ENCODE peak calls at places on chromosomes 13 and 19, in ten cellular contexts. D is mesendoderm; O is A549; Z is endodermal cell; W is GM23338; I is tibial artery; U is CD4-positive, CD25-positive, alpha-beta regulatory T cell; S is prostate gland; L is fibroblast of lung; X is uterus. K is an unnamed sample.
A peak's percentile ranks its signal among the peaks of the same experiment; 100 is the strongest.

GRCh38 chr13:71865858-71866172 is 1.2 kb downstream of the DACH1 start:
- DNase-seq in D (peak; percentile 32), O (no peak), Z (no peak), W (peak; percentile 14), I (no peak), U (no peak), S (no peak), L (peak; percentile 20), X (peak; percentile 12), K (peak; percentile 25)

GRCh38 chr19:15426485-15427349 is 7.9 kb upstream of the AKAP8L start:
- DNase-seq in D (peak; percentile 11), O (peak; percentile 24), Z (no peak), W (no peak), I (no peak), U (no peak), S (no peak), L (no peak), X (no peak), K (peak; percentile 20)

GRCh38 chr13:102651392-102651791 is 43.5 kb downstream of the METTL21C start:
- DNase-seq in D (no peak), O (no peak), Z (no peak), W (no peak), I (no peak), U (no peak), S (no peak), L (peak; percentile 32), X (no peak), K (no peak)

GRCh38 chr19:34475026-34475974 is 6.3 kb upstream of the WTIP start:
- DNase-seq in D (no peak), O (peak; percentile 52), Z (no peak), W (no peak), I (no peak), U (no peak), S (no peak), L (peak; percentile 83), X (no peak), K (no peak)

GRCh38 chr13:32314968-32315254 is 252 bp downstream of the ZAR1L start:
- DNase-seq in D (peak; percentile 84), O (peak; percentile 33), Z (no peak), W (peak; percentile 85), I (peak; percentile 41), U (peak; percentile 43), S (no peak), L (peak; percentile 67), X (peak; percentile 43), K (peak; percentile 41)

GRCh38 chr13:22938576-22938975 is 242.2 kb upstream of the SGCG start:
- DNase-seq in D (no peak), O (no peak), Z (no peak), W (no peak), I (no peak), U (no peak), S (no peak), L (no peak), X (no peak), K (no peak)

GRCh38 chr19:11152318-11153062 is 3.1 kb downstream of the SPC24 start:
- DNase-seq in D (no peak), O (peak; percentile 63), Z (no peak), W (no peak), I (peak; percentile 87), U (no peak), S (peak; percentile 46), L (peak; percentile 73), X (peak; percentile 93), K (peak; percentile 90)

GRCh38 chr19:17633700-17634099 is 54.5 kb downstream of the UNC13A start:
- DNase-seq in D (no peak), O (no peak), Z (no peak), W (no peak), I (no peak), U (no peak), S (no peak), L (no peak), X (no peak), K (no peak)

GRCh38 chr19:35143231-35143715 is at the start of gene FXYD7:
- DNase-seq in D (no peak), O (no peak), Z (peak; percentile 75), W (peak; percentile 64), I (no peak), U (peak; percentile 13), S (no peak), L (no peak), X (peak; percentile 51), K (peak; percentile 35)

GRCh38 chr13:23956106-23956505 is 58.8 kb upstream of the C1QTNF9B start:
- DNase-seq in D (no peak), O (peak; percentile 33), Z (no peak), W (no peak), I (no peak), U (no peak), S (no peak), L (peak; percentile 85), X (no peak), K (no peak)

GRCh38 chr13:45331981-45332830 is 8.8 kb downstream of the TPT1 start:
- DNase-seq in D (no peak), O (peak; percentile 73), Z (no peak), W (no peak), I (peak; percentile 40), U (no peak), S (no peak), L (peak; percentile 93), X (no peak), K (no peak)

GRCh38 chr13:35475960-35476943 is at the start of gene MAB21L1:
- DNase-seq in D (peak; percentile 59), O (no peak), Z (peak; percentile 68), W (peak; percentile 49), I (peak; percentile 45), U (no peak), S (peak; percentile 30), L (peak; percentile 63), X (no peak), K (no peak)

GRCh38 chr13:74715718-74716117 is 581.5 kb upstream of the KLF12 start:
- DNase-seq in D (no peak), O (no peak), Z (no peak), W (no peak), I (no peak), U (no peak), S (no peak), L (no peak), X (no peak), K (no peak)

GRCh38 chr13:80361298-80361697 is 20.4 kb upstream of the SPRY2 start:
- DNase-seq in D (no peak), O (no peak), Z (no peak), W (no peak), I (no peak), U (no peak), S (no peak), L (no peak), X (no peak), K (no peak)

GRCh38 chr13:97193577-97193976 is 28.6 kb upstream of the MBNL2 start:
- DNase-seq in D (no peak), O (no peak), Z (no peak), W (no peak), I (no peak), U (no peak), S (no peak), L (no peak), X (no peak), K (no peak)

DNA sequence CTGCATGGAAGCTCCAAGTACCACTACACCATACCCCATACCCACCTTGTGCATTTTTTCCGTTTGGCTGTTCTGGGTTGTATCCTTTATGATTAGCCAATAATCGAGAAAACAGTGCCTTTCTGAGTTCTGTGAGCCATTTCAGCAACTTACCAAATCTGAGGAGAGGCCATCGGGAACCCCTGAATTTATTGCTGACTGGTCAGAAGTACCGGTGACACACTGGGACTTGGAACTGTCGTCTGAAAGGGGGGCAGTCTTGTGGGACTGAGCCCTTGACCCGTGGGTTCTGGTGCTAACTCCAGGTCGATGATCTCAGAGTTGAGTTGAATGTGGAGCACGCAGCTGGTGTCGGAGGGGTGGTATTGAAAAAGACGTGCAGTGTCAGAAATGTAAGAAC is 15.0 kb downstream of the UPF3A start:
- DNase-seq in D (no peak), O (no peak), Z (no peak), W (no peak), I (no peak), U (no peak), S (no peak), L (no peak), X (no peak), K (no peak)
- H3K4me3 ChIP-seq in D (no peak overlapping the region), O (no peak overlapping the region), Z (no peak overlapping the region), W (no peak overlapping the region), I (no peak overlapping the region), U (no peak overlapping the region), S (no peak overlapping the region), L (no peak overlapping the region), X (no peak overlapping the region), K (no peak overlapping the region)

GRCh38 chr19:19531951-19532805 is 3.5 kb downstream of the YJEFN3 start:
- DNase-seq in D (peak; percentile 71), O (peak; percentile 53), Z (peak; percentile 94), W (peak; percentile 94), I (peak; percentile 82), U (peak; percentile 75), S (peak; percentile 76), L (peak; percentile 33), X (peak; percentile 72), K (peak; percentile 85)
- H3K27ac ChIP-seq in D (no peak overlapping the region), O (no peak overlapping the region), Z (no peak overlapping the region), W (no peak overlapping the region), I (no peak overlapping the region), U (peak overlapping the region; percentile 23), S (no peak overlapping the region), L (no peak overlapping the region), X (no peak overlapping the region), K (no peak overlapping the region)

GRCh38 chr13:50729177-50729576 is 114.3 kb downstream of the DLEU7 start:
- DNase-seq in D (no peak), O (no peak), Z (no peak), W (no peak), I (no peak), U (no peak), S (no peak), L (no peak), X (no peak), K (no peak)
- H3K4me3 ChIP-seq in D (no peak overlapping the region), O (no peak overlapping the region), Z (no peak overlapping the region), W (no peak overlapping the region), I (no peak overlapping the region), U (no peak overlapping the region), S (no peak overlapping the region), L (no peak overlapping the region), X (no peak overlapping the region), K (no peak overlapping the region)

GRCh38 chr19:50419022-50419579 is 363 bp downstream of the SPIB start:
- DNase-seq in D (no peak), O (no peak), Z (no peak), W (peak; percentile 24), I (no peak), U (no peak), S (no peak), L (no peak), X (no peak), K (no peak)

GRCh38 chr19:50418186-50419021 is at the start of gene SPIB:
- DNase-seq in D (no peak), O (no peak), Z (no peak), W (peak; percentile 40), I (no peak), U (no peak), S (no peak), L (no peak), X (no peak), K (no peak)

GRCh38 chr19:50419580-50420035 is 870 bp downstream of the SPIB start:
- DNase-seq in D (peak; percentile 65), O (no peak), Z (peak; percentile 72), W (peak; percentile 81), I (no peak), U (no peak), S (no peak), L (no peak), X (no peak), K (no peak)

GRCh38 chr19:50420808-50421207 is 2.1 kb downstream of the SPIB start:
- DNase-seq in D (no peak), O (no peak), Z (no peak), W (no peak), I (no peak), U (no peak), S (no peak), L (no peak), X (no peak), K (no peak)

GRCh38 chr19:50420127-50420526 is 1.4 kb downstream of the SPIB start:
- DNase-seq in D (no peak), O (no peak), Z (no peak), W (no peak), I (no peak), U (no peak), S (no peak), L (no peak), X (no peak), K (no peak)
- H3K27ac ChIP-seq in D (no peak overlapping the region), O (no peak overlapping the region), Z (no peak overlapping the region), W (no peak overlapping the region), I (no peak overlapping the region), U (no peak overlapping the region), S (no peak overlapping the region), L (no peak overlapping the region), X (no peak overlapping the region), K (no peak overlapping the region)